ENCODE peak calls at places on chromosomes 13 and 19, in six cellular contexts. E is A549, M is K562, U is endothelial cell of umbilical vein, A is GM12878, D is HepG2. H is an unnamed sample.

GRCh38 chr13:48144413-48145035 is 49.6 kb upstream of the MED4 start:
- DNase-seq in E (no peak), M (no peak), U (peak), A (no peak), D (no peak), H (peak)

GRCh38 chr19:49845433-49845832 is 5.5 kb upstream of the PTOV1 start:
- DNase-seq in E (no peak), M (no peak), U (no peak), A (no peak), D (no peak), H (no peak)

GRCh38 chr19:6047741-6048231 is 62.5 kb downstream of the RFX2 start:
- DNase-seq in E (peak), M (peak), U (peak), A (no peak), D (peak), H (peak)

GRCh38 chr19:56973713-56974553 is 133.4 kb upstream of the PEG3 start:
- DNase-seq in E (no peak), M (no peak), U (no peak), A (no peak), D (peak), H (no peak)

GRCh38 chr19:6030214-6030507 is 52.2 kb upstream of the RANBP3 start:
- DNase-seq in E (no peak), M (no peak), U (no peak), A (no peak), D (no peak), H (no peak)

GRCh38 chr13:26651234-26651633 is 93.8 kb downstream of the WASF3 start:
- DNase-seq in E (no peak), M (no peak), U (no peak), A (no peak), D (no peak), H (no peak)

GRCh38 chr19:28424041-28424440 is 788.9 kb downstream of the UQCRFS1 start:
- DNase-seq in E (no peak), M (no peak), U (no peak), A (no peak), D (no peak), H (no peak)

GRCh38 chr19:47274891-47275865 is 493 bp downstream of the INAFM1 start:
- DNase-seq in E (no peak), M (peak), U (peak), A (no peak), D (no peak), H (no peak)

GRCh38 chr13:99908129-99908805 is 63.3 kb downstream of the ZIC5 start:
- DNase-seq in E (peak), M (no peak), U (no peak), A (no peak), D (no peak), H (peak)

GRCh38 chr13:34044660-34045080 is 226.7 kb downstream of the RFC3 start:
- DNase-seq in E (peak), M (no peak), U (peak), A (no peak), D (no peak), H (no peak)

GRCh38 chr19:58183822-58184215 is 958 bp downstream of the ZNF274 start:
- DNase-seq in E (no peak), M (no peak), U (no peak), A (no peak), D (no peak), H (no peak)

GRCh38 chr13:30978981-30979956 is 46.8 kb downstream of the TEX26 start:
- DNase-seq in E (peak), M (peak), U (peak), A (no peak), D (peak), H (peak)

GRCh38 chr13:32969516-32969941 is 46.7 kb upstream of the KL start:
- DNase-seq in E (no peak), M (no peak), U (peak), A (peak), D (no peak), H (no peak)
- TF ChIP-seq MYC in E (no peak), M (no peak), U (no peak), A (no peak), D (no peak), H (no peak)

GRCh38 chr19:18340990-18341868 is 831 bp downstream of the PGPEP1 start:
- DNase-seq in E (no peak), M (peak), U (peak), A (no peak), D (peak), H (peak)

GRCh38 chr19:18338471-18339001 is 1.9 kb upstream of the PGPEP1 start:
- DNase-seq in E (no peak), M (no peak), U (no peak), A (no peak), D (no peak), H (no peak)

GRCh38 chr19:18342090-18342632 is 1.8 kb downstream of the PGPEP1 start:
- DNase-seq in E (no peak), M (no peak), U (no peak), A (no peak), D (no peak), H (no peak)

GRCh38 chr19:18340237-18340989 is at the start of gene PGPEP1:
- DNase-seq in E (peak), M (peak), U (peak), A (no peak), D (no peak), H (peak)

DNA sequence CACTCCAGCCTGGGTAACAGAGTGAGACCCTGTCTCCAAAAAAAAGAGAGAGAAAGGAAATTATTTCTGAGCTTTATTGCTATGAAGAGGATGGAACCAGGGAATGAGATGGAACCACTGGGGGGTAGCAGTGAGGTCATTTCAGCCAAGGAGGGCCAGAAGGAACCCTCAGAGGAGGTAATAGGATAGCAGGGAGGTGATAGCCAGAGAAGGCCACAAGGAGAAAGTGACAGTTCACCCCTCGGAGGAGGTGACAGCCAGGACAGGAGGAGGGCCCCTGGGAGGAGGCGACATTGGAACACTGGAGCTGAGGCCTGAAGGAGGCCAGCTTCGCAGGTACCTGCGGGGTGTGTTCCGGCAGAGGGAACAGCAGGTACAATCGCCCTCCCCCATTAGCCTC is 695 bp upstream of the PGPEP1 start:
- DNase-seq in E (peak), M (peak), U (no peak), A (no peak), D (no peak), H (peak)
- TF ChIP-seq CTCF in E (peak), M (peak), U (no peak), A (peak), D (peak), H (peak)

GRCh38 chr13:41465965-41466364 is 8.6 kb downstream of the RGCC start:
- DNase-seq in E (no peak), M (no peak), U (no peak), A (no peak), D (no peak), H (peak)

GRCh38 chr13:41467546-41467945 is 10.2 kb downstream of the RGCC start:
- DNase-seq in E (no peak), M (no peak), U (no peak), A (no peak), D (no peak), H (no peak)

GRCh38 chr13:41468631-41469030 is 11.3 kb downstream of the RGCC start:
- DNase-seq in E (no peak), M (no peak), U (no peak), A (no peak), D (no peak), H (no peak)

GRCh38 chr13:41465215-41465907 is 8.0 kb downstream of the RGCC start:
- DNase-seq in E (no peak), M (no peak), U (peak), A (peak), D (no peak), H (peak)

DNA sequence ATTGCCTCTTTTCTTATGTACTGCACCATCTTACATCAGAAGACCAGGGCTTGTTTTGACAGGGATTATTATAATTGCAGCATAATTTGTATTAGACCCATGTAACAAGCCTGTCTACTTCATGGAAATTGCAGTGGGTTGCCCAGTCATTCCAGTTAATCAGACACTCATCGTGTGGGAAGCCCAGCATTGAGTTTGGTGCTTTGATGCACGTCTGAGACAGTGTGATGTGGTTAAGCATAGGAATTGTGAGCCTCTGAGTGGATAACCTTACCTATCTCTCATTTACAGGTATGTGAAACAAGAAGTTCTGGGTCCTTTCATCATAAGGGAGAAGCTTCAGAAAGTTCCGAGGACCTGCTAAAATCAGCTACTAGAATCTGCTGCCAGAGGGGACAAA is 12.8 kb downstream of the RGCC start:
- DNase-seq in E (no peak), M (no peak), U (no peak), A (no peak), D (no peak), H (no peak)
- TF ChIP-seq MYC in E (no peak), M (no peak), U (no peak), A (no peak), D (no peak), H (no peak)

DNA sequence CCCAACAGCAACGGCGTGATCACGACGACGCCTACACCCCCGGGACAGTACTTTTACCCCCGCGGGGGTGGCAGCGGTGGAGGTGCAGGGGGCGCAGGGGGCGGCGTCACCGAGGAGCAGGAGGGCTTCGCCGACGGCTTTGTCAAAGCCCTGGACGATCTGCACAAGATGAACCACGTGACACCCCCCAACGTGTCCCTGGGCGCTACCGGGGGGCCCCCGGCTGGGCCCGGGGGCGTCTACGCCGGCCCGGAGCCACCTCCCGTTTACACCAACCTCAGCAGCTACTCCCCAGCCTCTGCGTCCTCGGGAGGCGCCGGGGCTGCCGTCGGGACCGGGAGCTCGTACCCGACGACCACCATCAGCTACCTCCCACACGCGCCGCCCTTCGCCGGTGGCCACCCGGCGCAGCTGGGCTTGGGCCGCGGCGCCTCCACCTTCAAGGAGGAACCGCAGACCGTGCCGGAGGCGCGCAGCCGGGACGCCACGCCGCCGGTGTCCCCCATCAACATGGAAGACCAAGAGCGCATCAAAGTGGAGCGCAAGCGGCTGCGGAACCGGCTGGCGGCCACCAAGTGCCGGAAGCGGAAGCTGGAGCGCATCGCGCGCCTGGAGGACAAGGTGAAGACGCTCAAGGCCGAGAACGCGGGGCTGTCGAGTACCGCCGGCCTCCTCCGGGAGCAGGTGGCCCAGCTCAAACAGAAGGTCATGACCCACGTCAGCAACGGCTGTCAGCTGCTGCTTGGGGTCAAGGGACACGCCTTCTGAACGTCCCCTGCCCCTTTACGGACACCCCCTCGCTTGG is 964 bp downstream of the JUNB start:
- DNase-seq in E (peak), M (peak), U (peak), A (no peak), D (peak), H (peak)
- TF ChIP-seq CTCF in E (no peak), M (no peak), U (no peak), A (no peak), D (no peak), H (no peak)